ENCODE peak calls at places on chromosomes 1 and 21, in seven cellular contexts. One of them, this sample, is unnamed.

GRCh38 chr1:108201682-108202081 is 1.5 kb upstream of the SLC25A24 start:
- DNase-seq in brain microvascular endothelial cell: no peak
- DNase-seq in AG04449: no peak
- DNase-seq in MM.1S: no peak
- DNase-seq in neural progenitor cell: no peak
- DNase-seq in suprapubic skin: no peak
- DNase-seq in dorsolateral prefrontal cortex: no peak
- DNase-seq in this sample: no peak

GRCh38 chr1:109240158-109241152 is 8.9 kb upstream of the CELSR2 start:
- DNase-seq in MM.1S: peak
- DNase-seq in AG04449: peak
- DNase-seq in neural progenitor cell: peak
- DNase-seq in brain microvascular endothelial cell: peak
- DNase-seq in suprapubic skin: peak
- DNase-seq in dorsolateral prefrontal cortex: no peak
- DNase-seq in this sample: no peak

GRCh38 chr1:33008051-33008914 is 28.4 kb downstream of the AK2 start:
- DNase-seq in MM.1S: no peak
- DNase-seq in AG04449: no peak
- DNase-seq in neural progenitor cell: no peak
- DNase-seq in brain microvascular endothelial cell: no peak
- DNase-seq in suprapubic skin: no peak
- DNase-seq in dorsolateral prefrontal cortex: no peak
- DNase-seq in this sample: no peak

GRCh38 chr1:16067127-16067768 is 6.2 kb downstream of the FAM131C start:
- DNase-seq in brain microvascular endothelial cell: no peak
- DNase-seq in dorsolateral prefrontal cortex: peak
- DNase-seq in neural progenitor cell: peak
- DNase-seq in AG04449: no peak
- DNase-seq in MM.1S: no peak
- DNase-seq in suprapubic skin: no peak
- DNase-seq in this sample: peak

GRCh38 chr1:87853576-87854351 is 525.1 kb downstream of the LMO4 start:
- DNase-seq in suprapubic skin: no peak
- DNase-seq in brain microvascular endothelial cell: no peak
- DNase-seq in neural progenitor cell: no peak
- DNase-seq in dorsolateral prefrontal cortex: no peak
- DNase-seq in MM.1S: no peak
- DNase-seq in AG04449: no peak
- DNase-seq in this sample: no peak

GRCh38 chr1:226950875-226951274 is 10.8 kb downstream of the COQ8A start:
- DNase-seq in suprapubic skin: no peak
- DNase-seq in neural progenitor cell: no peak
- DNase-seq in brain microvascular endothelial cell: no peak
- DNase-seq in AG04449: no peak
- DNase-seq in dorsolateral prefrontal cortex: no peak
- DNase-seq in MM.1S: no peak
- DNase-seq in this sample: peak

GRCh38 chr1:39933956-39934941 is 20.7 kb upstream of the MFSD2A start:
- DNase-seq in dorsolateral prefrontal cortex: no peak
- DNase-seq in AG04449: peak
- DNase-seq in brain microvascular endothelial cell: peak
- DNase-seq in neural progenitor cell: no peak
- DNase-seq in MM.1S: no peak
- DNase-seq in suprapubic skin: peak
- DNase-seq in this sample: no peak

GRCh38 chr1:198656500-198656932 is 17.7 kb downstream of the PTPRC start:
- DNase-seq in MM.1S: no peak
- DNase-seq in brain microvascular endothelial cell: no peak
- DNase-seq in AG04449: no peak
- DNase-seq in neural progenitor cell: no peak
- DNase-seq in suprapubic skin: peak
- DNase-seq in dorsolateral prefrontal cortex: no peak
- DNase-seq in this sample: peak

GRCh38 chr1:112988367-112988766 is 32.4 kb upstream of the SLC16A1 start:
- DNase-seq in dorsolateral prefrontal cortex: no peak
- DNase-seq in suprapubic skin: no peak
- DNase-seq in brain microvascular endothelial cell: no peak
- DNase-seq in AG04449: no peak
- DNase-seq in MM.1S: no peak
- DNase-seq in neural progenitor cell: no peak
- DNase-seq in this sample: no peak

GRCh38 chr21:14572206-14572780 is 26.2 kb upstream of the SAMSN1 start:
- DNase-seq in suprapubic skin: no peak
- DNase-seq in brain microvascular endothelial cell: no peak
- DNase-seq in AG04449: no peak
- DNase-seq in dorsolateral prefrontal cortex: no peak
- DNase-seq in MM.1S: no peak
- DNase-seq in neural progenitor cell: no peak
- DNase-seq in this sample: peak

GRCh38 chr1:167196185-167196584 is 24.5 kb upstream of the POU2F1 start:
- DNase-seq in AG04449: no peak
- DNase-seq in suprapubic skin: no peak
- DNase-seq in MM.1S: no peak
- DNase-seq in brain microvascular endothelial cell: peak
- DNase-seq in neural progenitor cell: no peak
- DNase-seq in dorsolateral prefrontal cortex: no peak
- DNase-seq in this sample: no peak

GRCh38 chr1:53121319-53122172 is 20.9 kb downstream of the SLC1A7 start:
- DNase-seq in suprapubic skin: peak
- DNase-seq in AG04449: no peak
- DNase-seq in MM.1S: no peak
- DNase-seq in brain microvascular endothelial cell: no peak
- DNase-seq in dorsolateral prefrontal cortex: no peak
- DNase-seq in neural progenitor cell: peak
- DNase-seq in this sample: no peak

GRCh38 chr1:201508809-201509208 is 1.9 kb upstream of the CSRP1 start:
- DNase-seq in AG04449: no peak
- DNase-seq in neural progenitor cell: no peak
- DNase-seq in suprapubic skin: no peak
- DNase-seq in brain microvascular endothelial cell: no peak
- DNase-seq in MM.1S: no peak
- DNase-seq in dorsolateral prefrontal cortex: no peak
- DNase-seq in this sample: no peak

GRCh38 chr1:148264374-148265276 is 112.5 kb upstream of the NBPF11 start:
- DNase-seq in brain microvascular endothelial cell: peak
- DNase-seq in suprapubic skin: no peak
- DNase-seq in AG04449: peak
- DNase-seq in dorsolateral prefrontal cortex: no peak
- DNase-seq in neural progenitor cell: peak
- DNase-seq in MM.1S: no peak
- DNase-seq in this sample: peak

GRCh38 chr1:57089221-57089620 is 123.4 kb upstream of the C8B start:
- DNase-seq in dorsolateral prefrontal cortex: no peak
- DNase-seq in neural progenitor cell: no peak
- DNase-seq in suprapubic skin: no peak
- DNase-seq in MM.1S: no peak
- DNase-seq in brain microvascular endothelial cell: no peak
- DNase-seq in AG04449: no peak
- DNase-seq in this sample: no peak

GRCh38 chr1:171166361-171166760 is 18.7 kb upstream of the FMO2 start:
- DNase-seq in AG04449: no peak
- DNase-seq in dorsolateral prefrontal cortex: no peak
- DNase-seq in brain microvascular endothelial cell: no peak
- DNase-seq in MM.1S: no peak
- DNase-seq in neural progenitor cell: no peak
- DNase-seq in suprapubic skin: no peak
- DNase-seq in this sample: no peak

GRCh38 chr1:110687244-110687643 is 12.5 kb upstream of the KCNA3 start:
- DNase-seq in dorsolateral prefrontal cortex: no peak
- DNase-seq in AG04449: no peak
- DNase-seq in brain microvascular endothelial cell: no peak
- DNase-seq in neural progenitor cell: no peak
- DNase-seq in MM.1S: no peak
- DNase-seq in suprapubic skin: no peak
- DNase-seq in this sample: no peak

GRCh38 chr1:56052090-56052489 is 527.3 kb downstream of the PLPP3 start:
- DNase-seq in dorsolateral prefrontal cortex: no peak
- DNase-seq in MM.1S: no peak
- DNase-seq in brain microvascular endothelial cell: no peak
- DNase-seq in AG04449: no peak
- DNase-seq in suprapubic skin: no peak
- DNase-seq in neural progenitor cell: peak
- DNase-seq in this sample: no peak

GRCh38 chr1:43985984-43986595 is 5.3 kb upstream of the CCDC24 start:
- DNase-seq in neural progenitor cell: no peak
- DNase-seq in dorsolateral prefrontal cortex: no peak
- DNase-seq in suprapubic skin: no peak
- DNase-seq in AG04449: no peak
- DNase-seq in MM.1S: no peak
- DNase-seq in brain microvascular endothelial cell: no peak
- DNase-seq in this sample: no peak

GRCh38 chr1:53334781-53335180 is 6.9 kb upstream of the LRP8 start:
- DNase-seq in neural progenitor cell: no peak
- DNase-seq in AG04449: no peak
- DNase-seq in brain microvascular endothelial cell: no peak
- DNase-seq in dorsolateral prefrontal cortex: no peak
- DNase-seq in MM.1S: no peak
- DNase-seq in suprapubic skin: no peak
- DNase-seq in this sample: peak

GRCh38 chr1:25624155-25624554 is 7.6 kb downstream of the MAN1C1 start:
- DNase-seq in dorsolateral prefrontal cortex: no peak
- DNase-seq in suprapubic skin: no peak
- DNase-seq in AG04449: no peak
- DNase-seq in neural progenitor cell: no peak
- DNase-seq in MM.1S: peak
- DNase-seq in brain microvascular endothelial cell: no peak
- DNase-seq in this sample: peak

GRCh38 chr1:22296701-22297591 is 154.0 kb upstream of the WNT4 start:
- DNase-seq in neural progenitor cell: no peak
- DNase-seq in MM.1S: no peak
- DNase-seq in dorsolateral prefrontal cortex: no peak
- DNase-seq in AG04449: no peak
- DNase-seq in suprapubic skin: no peak
- DNase-seq in brain microvascular endothelial cell: no peak
- DNase-seq in this sample: peak

GRCh38 chr1:117284408-117285215 is 73.9 kb upstream of the VTCN1 start:
- DNase-seq in suprapubic skin: no peak
- DNase-seq in neural progenitor cell: peak
- DNase-seq in AG04449: peak
- DNase-seq in brain microvascular endothelial cell: peak
- DNase-seq in dorsolateral prefrontal cortex: no peak
- DNase-seq in MM.1S: peak
- DNase-seq in this sample: peak

GRCh38 chr1:85214654-85215053 is 13.8 kb upstream of the SYDE2 start:
- DNase-seq in neural progenitor cell: no peak
- DNase-seq in MM.1S: no peak
- DNase-seq in suprapubic skin: no peak
- DNase-seq in AG04449: no peak
- DNase-seq in dorsolateral prefrontal cortex: no peak
- DNase-seq in brain microvascular endothelial cell: no peak
- DNase-seq in this sample: no peak

GRCh38 chr1:167191958-167192357 is 28.7 kb upstream of the POU2F1 start:
- DNase-seq in dorsolateral prefrontal cortex: no peak
- DNase-seq in brain microvascular endothelial cell: no peak
- DNase-seq in MM.1S: no peak
- DNase-seq in neural progenitor cell: no peak
- DNase-seq in suprapubic skin: no peak
- DNase-seq in AG04449: no peak
- DNase-seq in this sample: no peak

GRCh38 chr1:9580942-9581341 is 7.8 kb upstream of the TMEM201 start:
- DNase-seq in neural progenitor cell: no peak
- DNase-seq in suprapubic skin: no peak
- DNase-seq in AG04449: no peak
- DNase-seq in brain microvascular endothelial cell: no peak
- DNase-seq in MM.1S: no peak
- DNase-seq in dorsolateral prefrontal cortex: no peak
- DNase-seq in this sample: no peak

GRCh38 chr1:56120021-56120420 is 459.3 kb downstream of the PLPP3 start:
- DNase-seq in suprapubic skin: no peak
- DNase-seq in brain microvascular endothelial cell: peak
- DNase-seq in neural progenitor cell: no peak
- DNase-seq in AG04449: no peak
- DNase-seq in dorsolateral prefrontal cortex: no peak
- DNase-seq in MM.1S: no peak
- DNase-seq in this sample: no peak

GRCh38 chr1:170586321-170586855 is 54.4 kb downstream of the GORAB start:
- DNase-seq in MM.1S: no peak
- DNase-seq in brain microvascular endothelial cell: no peak
- DNase-seq in neural progenitor cell: peak
- DNase-seq in AG04449: no peak
- DNase-seq in suprapubic skin: peak
- DNase-seq in dorsolateral prefrontal cortex: no peak
- DNase-seq in this sample: no peak

GRCh38 chr1:88079036-88079435 is 605.0 kb upstream of the PKN2 start:
- DNase-seq in neural progenitor cell: peak
- DNase-seq in dorsolateral prefrontal cortex: no peak
- DNase-seq in suprapubic skin: no peak
- DNase-seq in MM.1S: no peak
- DNase-seq in brain microvascular endothelial cell: no peak
- DNase-seq in AG04449: no peak
- DNase-seq in this sample: no peak

GRCh38 chr1:113811353-113811887 is 856 bp downstream of the RSBN1 start:
- DNase-seq in MM.1S: peak
- DNase-seq in AG04449: no peak
- DNase-seq in brain microvascular endothelial cell: no peak
- DNase-seq in neural progenitor cell: peak
- DNase-seq in dorsolateral prefrontal cortex: no peak
- DNase-seq in suprapubic skin: peak
- DNase-seq in this sample: peak

GRCh38 chr1:182556279-182556678 is 32.8 kb downstream of the RNASEL start:
- DNase-seq in brain microvascular endothelial cell: no peak
- DNase-seq in MM.1S: no peak
- DNase-seq in suprapubic skin: no peak
- DNase-seq in dorsolateral prefrontal cortex: no peak
- DNase-seq in neural progenitor cell: no peak
- DNase-seq in AG04449: no peak
- DNase-seq in this sample: no peak
- H3K4me3 ChIP-seq in brain microvascular endothelial cell: no peak
- H3K4me3 ChIP-seq in MM.1S: no peak
- H3K4me3 ChIP-seq in suprapubic skin: no peak
- H3K4me3 ChIP-seq in dorsolateral prefrontal cortex: no peak
- H3K4me3 ChIP-seq in neural progenitor cell: no peak
- H3K4me3 ChIP-seq in AG04449: no peak
- H3K4me3 ChIP-seq in this sample: no peak

GRCh38 chr1:58162952-58163550 is 383.5 kb downstream of the OMA1 start:
- DNase-seq in dorsolateral prefrontal cortex: no peak
- DNase-seq in brain microvascular endothelial cell: peak
- DNase-seq in suprapubic skin: no peak
- DNase-seq in AG04449: peak
- DNase-seq in MM.1S: peak
- DNase-seq in neural progenitor cell: peak
- DNase-seq in this sample: peak
- TF ChIP-seq CTCF in dorsolateral prefrontal cortex: peak
- TF ChIP-seq CTCF in brain microvascular endothelial cell: peak
- TF ChIP-seq CTCF in suprapubic skin: peak
- TF ChIP-seq CTCF in AG04449: peak
- TF ChIP-seq CTCF in MM.1S: peak
- TF ChIP-seq CTCF in neural progenitor cell: peak
- TF ChIP-seq CTCF in this sample: peak

GRCh38 chr1:155082941-155083541 is 4.4 kb downstream of the EFNA3 start:
- DNase-seq in brain microvascular endothelial cell: no peak
- DNase-seq in MM.1S: no peak
- DNase-seq in dorsolateral prefrontal cortex: no peak
- DNase-seq in AG04449: no peak
- DNase-seq in suprapubic skin: peak
- DNase-seq in neural progenitor cell: no peak
- DNase-seq in this sample: no peak
- H3K4me3 ChIP-seq in brain microvascular endothelial cell: no peak
- H3K4me3 ChIP-seq in MM.1S: no peak
- H3K4me3 ChIP-seq in dorsolateral prefrontal cortex: peak
- H3K4me3 ChIP-seq in AG04449: no peak
- H3K4me3 ChIP-seq in suprapubic skin: peak
- H3K4me3 ChIP-seq in neural progenitor cell: no peak
- H3K4me3 ChIP-seq in this sample: no peak

GRCh38 chr21:42049578-42050430 is 21.3 kb upstream of the UMODL1 start:
- DNase-seq in MM.1S: no peak
- DNase-seq in neural progenitor cell: no peak
- DNase-seq in brain microvascular endothelial cell: no peak
- DNase-seq in suprapubic skin: no peak
- DNase-seq in dorsolateral prefrontal cortex: no peak
- DNase-seq in AG04449: no peak
- DNase-seq in this sample: no peak
- TF ChIP-seq CTCF in MM.1S: no peak
- TF ChIP-seq CTCF in neural progenitor cell: no peak
- TF ChIP-seq CTCF in brain microvascular endothelial cell: no peak
- TF ChIP-seq CTCF in suprapubic skin: no peak
- TF ChIP-seq CTCF in dorsolateral prefrontal cortex: no peak
- TF ChIP-seq CTCF in AG04449: no peak
- TF ChIP-seq CTCF in this sample: no peak